ENCODE peak calls at places on chromosomes 5 and 9, in four cellular contexts. U is coronary artery, Y is fibroblast of lung, D is MM.1S. H is an unnamed sample.

GRCh38 chr9:106438928-106439327 is 424.0 kb upstream of the ZNF462 start:
- DNase-seq in U (no peak), Y (peak; percentile 15), D (no peak), H (no peak)

GRCh38 chr9:133099726-133100517 is 21.1 kb downstream of the RALGDS start:
- DNase-seq in Y (no peak), D (no peak), U (peak; percentile 71), H (no peak)

GRCh38 chr5:88882321-88883038 is 504 bp downstream of the MEF2C start:
- DNase-seq in Y (peak; percentile 26), D (peak; percentile 51), U (no peak), H (no peak)

GRCh38 chr5:135326296-135327240 is 72.5 kb downstream of the MACROH2A1 start:
- DNase-seq in U (no peak), D (no peak), Y (no peak), H (no peak)

GRCh38 chr9:81560851-81561732 is 128.3 kb downstream of the TLE1 start:
- DNase-seq in U (no peak), D (no peak), Y (no peak), H (no peak)

GRCh38 chr9:36823466-36823865 is 210.6 kb downstream of the PAX5 start:
- DNase-seq in D (no peak), U (no peak), Y (no peak), H (no peak)

GRCh38 chr9:106864533-106865143 is 1.7 kb downstream of the ZNF462 start:
- DNase-seq in Y (peak; percentile 60), D (no peak), U (peak; percentile 75), H (no peak)

GRCh38 chr5:150781706-150782614 is 3.4 kb downstream of the SMIM3 start:
- DNase-seq in U (no peak), Y (peak; percentile 98), D (no peak), H (no peak)

GRCh38 chr9:131255731-131256197 is 20.5 kb downstream of the FAM78A start:
- DNase-seq in D (no peak), Y (no peak), U (no peak), H (no peak)

GRCh38 chr9:94178927-94179326 is 80.2 kb upstream of the ZNF169 start:
- DNase-seq in U (no peak), Y (no peak), D (no peak), H (no peak)

GRCh38 chr5:20972419-20972925 is 984.5 kb upstream of the CDH18 start:
- DNase-seq in D (peak; percentile 76), U (peak; percentile 77), Y (peak; percentile 96), H (no peak)

GRCh38 chr5:71533142-71533541 is 54.0 kb upstream of the MCCC2 start:
- DNase-seq in Y (peak; percentile 81), D (no peak), U (no peak), H (no peak)

GRCh38 chr5:86675311-86675710 is 57.6 kb downstream of the COX7C start:
- DNase-seq in U (no peak), D (no peak), Y (no peak), H (no peak)

GRCh38 chr5:142235050-142235797 is 89.6 kb downstream of the SPRY4 start:
- DNase-seq in D (no peak), Y (no peak), U (no peak), H (no peak)

GRCh38 chr9:18142964-18143363 is 331.0 kb upstream of the ADAMTSL1 start:
- DNase-seq in Y (no peak), U (no peak), D (no peak), H (no peak)

GRCh38 chr9:133850161-133850560 is 112.0 kb upstream of the SARDH start:
- DNase-seq in Y (no peak), D (no peak), U (no peak), H (no peak)

GRCh38 chr5:66633754-66634153 is 37.6 kb downstream of the MAST4 start:
- DNase-seq in U (no peak), Y (no peak), D (no peak), H (no peak)

GRCh38 chr9:133874061-133874638 is 118.0 kb downstream of the VAV2 start:
- DNase-seq in D (no peak), U (no peak), Y (no peak), H (no peak)

DNA sequence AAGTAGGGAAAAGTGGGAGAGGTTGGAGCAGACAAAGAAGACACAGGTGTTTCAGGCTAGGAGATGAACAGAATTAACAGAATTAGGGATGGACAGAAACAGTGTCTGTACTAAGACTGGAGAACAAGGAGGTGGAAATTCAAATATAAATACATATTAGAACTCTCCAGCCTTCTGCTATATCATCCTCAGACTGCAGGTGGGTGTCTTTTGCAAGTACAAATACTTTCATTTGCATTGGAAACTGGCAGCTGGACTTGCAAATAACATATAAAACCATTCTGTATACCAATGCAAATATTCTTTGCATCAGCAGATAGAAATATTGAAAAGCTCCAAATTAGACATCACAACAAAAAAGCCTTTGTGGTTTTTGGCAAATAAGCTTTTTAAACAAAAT is 335.4 kb downstream of the ZNF608 start:
- DNase-seq in D (peak; percentile 33), Y (peak; percentile 43), U (no peak), H (no peak)
- TF ChIP-seq CTCF in D (peak; percentile 22), Y (peak; percentile 26), U (no peak), H (peak; percentile 47)

DNA sequence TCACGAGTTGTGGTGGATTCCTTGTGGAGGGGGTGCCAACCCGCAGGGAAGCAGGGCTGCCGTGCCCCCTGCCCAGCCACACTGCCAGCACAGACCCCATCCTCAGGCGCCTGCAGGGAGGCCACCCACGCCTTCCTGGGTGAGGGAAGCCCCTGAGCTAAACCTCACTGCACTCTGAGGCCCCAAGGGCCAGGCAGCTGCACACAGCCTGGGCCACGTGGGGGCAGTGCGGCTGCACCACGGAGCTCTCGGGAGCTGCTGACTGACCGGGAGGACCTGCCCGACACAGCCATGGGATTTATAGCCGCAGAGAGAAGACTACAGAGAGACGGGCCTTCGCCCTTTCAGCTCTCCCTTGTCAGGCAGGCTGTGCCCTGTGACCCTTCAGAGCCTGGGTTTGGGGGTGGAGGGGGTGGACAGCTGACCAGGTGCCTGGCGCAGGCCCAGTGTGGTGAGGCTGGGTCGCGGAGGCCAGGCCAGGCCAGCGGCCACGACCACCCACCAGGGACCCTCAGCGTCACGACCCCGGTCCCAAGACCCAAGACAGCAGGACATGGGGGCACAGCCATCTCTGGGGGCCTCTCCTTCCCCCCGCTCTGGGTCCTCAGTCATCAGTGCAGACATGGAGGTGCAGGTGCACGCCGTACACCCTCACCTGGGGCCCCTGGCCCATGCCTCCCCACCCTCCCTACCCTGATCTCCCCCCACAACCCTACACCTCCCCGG is 4.3 kb upstream of the AHRR start:
- DNase-seq in U (no peak), Y (peak; percentile 74), D (no peak), H (peak; percentile 92)
- TF ChIP-seq CTCF in U (no peak), Y (peak; percentile 83), D (peak; percentile 3), H (peak; percentile 86)

GRCh38 chr5:138659121-138659520 is 83.9 kb upstream of the HSPA9 start:
- DNase-seq in D (no peak), U (no peak), Y (no peak), H (no peak)

GRCh38 chr5:138655530-138656245 is 80.5 kb upstream of the HSPA9 start:
- DNase-seq in D (no peak), Y (no peak), U (no peak), H (no peak)

GRCh38 chr5:138656916-138657315 is 81.7 kb upstream of the HSPA9 start:
- DNase-seq in Y (no peak), U (no peak), D (no peak), H (no peak)

GRCh38 chr5:138659561-138659960 is 84.4 kb upstream of the HSPA9 start:
- DNase-seq in D (no peak), U (no peak), Y (no peak), H (no peak)

GRCh38 chr5:138657360-138657759 is 82.2 kb upstream of the HSPA9 start:
- DNase-seq in D (no peak), U (no peak), Y (no peak), H (no peak)
- TF ChIP-seq CTCF in D (no peak), U (no peak), Y (no peak), H (no peak)

DNA sequence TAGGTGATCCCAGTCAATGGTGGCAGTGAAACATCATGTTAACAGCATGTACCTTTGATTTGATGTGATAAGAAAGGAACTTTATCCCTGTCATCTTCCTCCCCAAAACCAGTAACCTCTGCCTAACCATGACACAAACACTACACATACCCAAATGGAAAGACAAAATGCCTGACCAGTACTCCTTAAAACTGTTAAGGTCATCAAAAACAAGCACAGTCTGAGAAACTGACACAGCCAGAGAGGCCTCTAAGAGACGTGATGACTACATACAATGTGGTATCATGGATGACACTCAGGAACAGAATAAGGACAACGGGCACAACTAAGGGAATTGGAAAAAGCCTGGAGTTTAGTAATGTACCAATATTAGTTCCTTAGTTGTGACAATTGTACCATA is 3.9 kb upstream of the IL5 start:
- DNase-seq in Y (no peak), D (no peak), U (no peak), H (no peak)
- TF ChIP-seq CTCF in Y (no peak), D (no peak), U (no peak), H (no peak)

DNA sequence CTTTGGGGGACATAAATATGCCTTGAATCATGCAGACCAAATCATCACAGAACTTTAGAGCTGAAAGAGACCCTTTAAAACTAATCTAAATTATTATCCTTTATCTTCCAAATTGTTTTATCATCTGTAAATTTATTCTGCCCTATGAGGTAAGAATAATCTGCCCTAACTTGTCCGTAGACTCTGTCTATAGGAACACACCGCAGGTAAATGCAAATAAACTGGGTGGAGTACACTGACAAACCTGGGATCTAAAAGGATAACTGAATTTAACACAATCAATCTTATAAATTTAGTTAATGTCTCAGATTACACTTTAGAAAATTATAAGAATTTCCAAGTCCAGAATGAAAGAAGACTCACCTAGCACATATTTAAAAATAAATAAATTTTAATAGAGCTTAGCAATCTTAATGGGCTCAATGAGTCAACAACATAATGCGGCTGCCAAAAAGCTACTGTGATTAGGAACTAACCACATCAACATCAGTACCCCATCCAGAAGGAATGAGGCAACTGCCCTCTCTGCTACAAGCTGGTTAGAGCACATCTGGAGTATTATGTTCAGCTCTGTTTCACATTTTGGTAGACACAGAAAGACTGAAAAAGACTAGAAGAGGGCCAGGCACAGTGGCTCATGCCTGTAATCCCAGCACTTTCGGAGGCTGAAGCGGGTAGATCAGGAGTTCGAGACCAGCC is 5.6 kb downstream of the MEGF9 start:
- DNase-seq in Y (peak; percentile 75), D (no peak), U (no peak), H (no peak)
- TF ChIP-seq CTCF in Y (no peak), D (no peak), U (no peak), H (no peak)

GRCh38 chr5:116303340-116303739 is 218.5 kb downstream of the COMMD10 start:
- DNase-seq in U (no peak), Y (no peak), D (no peak), H (no peak)

GRCh38 chr5:116305899-116306298 is 221.1 kb downstream of the COMMD10 start:
- DNase-seq in Y (no peak), U (no peak), D (no peak), H (no peak)

GRCh38 chr5:116313366-116313765 is 228.5 kb downstream of the COMMD10 start:
- DNase-seq in Y (peak; percentile 15), U (no peak), D (peak; percentile 9), H (no peak)

GRCh38 chr5:116303810-116304209 is 219.0 kb downstream of the COMMD10 start:
- DNase-seq in U (no peak), D (no peak), Y (no peak), H (no peak)

DNA sequence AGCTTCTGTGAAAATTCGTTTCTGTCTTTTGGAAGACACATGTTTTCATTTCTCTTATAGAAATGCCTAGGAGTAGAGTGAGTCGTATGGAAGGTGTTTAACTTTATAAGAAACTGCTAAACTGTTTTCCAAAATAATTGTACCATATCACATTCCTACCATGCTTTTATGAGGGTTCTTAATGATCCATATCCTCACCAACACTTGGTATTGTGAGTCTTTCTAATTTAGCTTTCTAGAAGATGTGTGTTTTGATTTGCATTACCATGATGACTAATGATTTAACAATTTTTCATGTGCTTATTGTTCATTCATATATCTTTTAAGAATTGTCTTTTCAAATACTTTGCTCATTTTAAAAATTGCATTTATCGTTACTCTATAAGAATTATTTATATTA is 223.6 kb downstream of the COMMD10 start:
- DNase-seq in Y (peak; percentile 25), D (no peak), U (no peak), H (no peak)
- TF ChIP-seq CTCF in Y (no peak), D (no peak), U (no peak), H (no peak)

GRCh38 chr5:111757582-111758283 is 739 bp upstream of the NREP start:
- DNase-seq in D (peak; percentile 83), Y (peak; percentile 97), U (peak; percentile 96), H (peak; percentile 96)
- TF ChIP-seq CTCF in D (no peak), Y (no peak), U (no peak), H (no peak)

H was measured in osteocyte.